ENCODE peak calls at places on chromosomes 5 and 9, in seven cellular contexts. M is tibial artery, J is psoas muscle, S is pancreas, C is fibroblast of lung, W is cardiac muscle cell, H is A549. L is an unnamed sample. For H3K9me3, the result is how much of the 10 kb centered on the place peaks cover.

GRCh38 chr9:136372561-136373299 is 739 bp downstream of the CARD9 start:
- DNase-seq in J (peak), W (peak), C (peak), S (peak), H (no peak), M (peak), L (peak)

GRCh38 chr9:74777136-74777879 is 110.4 kb downstream of the TRPM6 start:
- DNase-seq in H (peak), W (peak), J (peak), C (peak), S (peak), M (peak), L (peak)

GRCh38 chr5:1386274-1386717 is 41.4 kb upstream of the CLPTM1L start:
- DNase-seq in C (peak), J (peak), W (peak), S (peak), H (no peak), M (no peak), L (peak)

GRCh38 chr5:14147210-14147609 is 4.1 kb downstream of the TRIO start:
- DNase-seq in M (no peak), W (no peak), J (no peak), H (no peak), S (no peak), C (no peak), L (no peak)

GRCh38 chr9:114469091-114469853 is 36.0 kb downstream of the WHRN start:
- DNase-seq in S (no peak), C (no peak), W (no peak), M (no peak), H (no peak), J (no peak), L (no peak)

GRCh38 chr5:140011297-140011802 is 31.7 kb downstream of the NRG2 start:
- DNase-seq in S (peak), C (no peak), H (no peak), M (no peak), W (no peak), J (peak), L (no peak)

GRCh38 chr5:154302181-154302580 is 111.6 kb downstream of the GALNT10 start:
- DNase-seq in H (no peak), W (peak), S (peak), J (peak), C (peak), M (peak), L (peak)

GRCh38 chr5:123752576-123752975 is 240.6 kb downstream of the CSNK1G3 start:
- DNase-seq in W (peak), C (peak), M (peak), S (no peak), J (no peak), H (no peak), L (no peak)

GRCh38 chr9:14221119-14221518 is 92.8 kb downstream of the NFIB start:
- DNase-seq in W (no peak), S (no peak), C (no peak), H (no peak), J (no peak), M (no peak), L (no peak)

GRCh38 chr5:112685386-112685785 is 52.3 kb upstream of the APC start:
- DNase-seq in S (no peak), M (no peak), C (no peak), J (no peak), W (no peak), H (no peak), L (no peak)

GRCh38 chr9:17480966-17481365 is 97.9 kb upstream of the SH3GL2 start:
- DNase-seq in M (no peak), W (no peak), C (no peak), S (peak), J (no peak), H (no peak), L (peak)

GRCh38 chr9:110148384-110148783 is 59.6 kb downstream of the C9orf152 start:
- DNase-seq in W (no peak), M (no peak), J (no peak), H (no peak), C (no peak), S (no peak), L (no peak)

GRCh38 chr5:124276166-124276565 is 470.3 kb downstream of the ZNF608 start:
- DNase-seq in M (no peak), C (no peak), W (no peak), J (no peak), S (no peak), H (no peak), L (no peak)

GRCh38 chr5:79508354-79508753 is 5.6 kb downstream of the HOMER1 start:
- DNase-seq in J (no peak), M (no peak), C (no peak), H (no peak), S (no peak), W (no peak), L (no peak)

GRCh38 chr9:70573308-70573707 is 158.9 kb upstream of the KLF9 start:
- DNase-seq in W (no peak), S (no peak), J (no peak), H (no peak), C (no peak), M (no peak), L (no peak)
- H3K27ac ChIP-seq in W (no peak), S (no peak), J (no peak), H (no peak), C (no peak), M (peak), L (no peak)

DNA sequence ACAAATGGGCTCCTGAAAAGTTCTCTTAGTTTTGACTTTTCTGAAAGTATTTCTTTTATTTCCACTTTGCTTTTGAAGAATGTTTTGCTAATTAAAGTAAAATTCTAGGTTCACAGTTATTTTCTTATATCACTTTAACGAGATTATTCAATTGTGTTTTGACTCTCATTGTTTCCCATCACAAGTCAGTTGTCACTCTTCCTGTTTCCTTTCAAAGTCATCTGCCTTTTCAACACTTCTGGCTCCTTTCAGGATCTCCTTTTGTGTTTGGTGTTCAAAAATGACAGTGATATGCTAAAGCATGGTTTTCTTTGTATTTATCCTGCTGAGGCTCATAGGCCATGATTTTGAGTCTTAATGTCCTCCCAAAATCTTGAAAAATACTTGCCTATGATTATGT is 235.4 kb upstream of the TAS2R1 start:
- DNase-seq in W (no peak), S (no peak), J (no peak), H (no peak), C (no peak), M (no peak), L (no peak)
- H3K9me3 ChIP-seq in W (under half), S (under half), J (under half), H (under half), C (under half), M (under half), L (under half)

GRCh38 chr9:113221800-113222481 is 597 bp downstream of the SLC31A1 start:
- DNase-seq in W (no peak), J (no peak), S (peak), C (no peak), M (no peak), H (peak), L (no peak)

GRCh38 chr9:113219186-113219936 is 1.7 kb downstream of the FKBP15 start:
- DNase-seq in C (no peak), H (no peak), S (no peak), J (no peak), M (no peak), W (no peak), L (no peak)

GRCh38 chr9:113221003-113221799 is at the start of the genes FKBP15 and SLC31A1:
- DNase-seq in W (peak), J (peak), S (peak), M (peak), C (peak), H (peak), L (peak)

GRCh38 chr9:113219972-113220371 is 1.1 kb downstream of the FKBP15 start:
- DNase-seq in M (no peak), H (no peak), S (no peak), W (peak), J (no peak), C (peak), L (no peak)

GRCh38 chr9:113220467-113221002 is 542 bp downstream of the FKBP15 start:
- DNase-seq in S (no peak), M (no peak), H (no peak), W (peak), C (peak), J (no peak), L (no peak)
- H3K27ac ChIP-seq in S (peak), M (peak), H (peak), W (peak), C (peak), J (peak), L (peak)

GRCh38 chr9:76734716-76735115 is 29.5 kb upstream of the PCA3 start:
- DNase-seq in C (no peak), W (no peak), J (no peak), H (no peak), S (no peak), M (no peak), L (no peak)

GRCh38 chr9:76729980-76730737 is 34.1 kb upstream of the PCA3 start:
- DNase-seq in M (no peak), S (no peak), J (no peak), C (no peak), H (no peak), W (no peak), L (no peak)

GRCh38 chr9:76732341-76732958 is 31.8 kb upstream of the PCA3 start:
- DNase-seq in C (no peak), M (no peak), S (no peak), W (peak), J (no peak), H (no peak), L (no peak)

GRCh38 chr9:76730795-76731194 is 33.4 kb upstream of the PCA3 start:
- DNase-seq in S (no peak), H (no peak), M (no peak), J (no peak), C (no peak), W (peak), L (no peak)

GRCh38 chr9:76733096-76733495 is 31.1 kb upstream of the PCA3 start:
- DNase-seq in W (no peak), C (no peak), H (no peak), S (no peak), M (no peak), J (no peak), L (no peak)
- H3K9me3 ChIP-seq in W (under half), C (under half), H (under half), S (under half), M (under half), J (under half), L (under half)

GRCh38 chr9:4997196-4997595 is 12.1 kb downstream of the JAK2 start:
- DNase-seq in M (no peak), C (no peak), S (no peak), H (no peak), W (no peak), J (no peak), L (no peak)

GRCh38 chr9:4992872-4993271 is 7.8 kb downstream of the JAK2 start:
- DNase-seq in C (no peak), S (no peak), W (no peak), J (no peak), M (no peak), H (no peak), L (no peak)

GRCh38 chr9:4994166-4994890 is 9.3 kb downstream of the JAK2 start:
- DNase-seq in H (no peak), C (peak), J (no peak), M (no peak), W (no peak), S (no peak), L (no peak)
- H3K27ac ChIP-seq in H (no peak), C (no peak), J (no peak), M (peak), W (no peak), S (no peak), L (no peak)

DNA sequence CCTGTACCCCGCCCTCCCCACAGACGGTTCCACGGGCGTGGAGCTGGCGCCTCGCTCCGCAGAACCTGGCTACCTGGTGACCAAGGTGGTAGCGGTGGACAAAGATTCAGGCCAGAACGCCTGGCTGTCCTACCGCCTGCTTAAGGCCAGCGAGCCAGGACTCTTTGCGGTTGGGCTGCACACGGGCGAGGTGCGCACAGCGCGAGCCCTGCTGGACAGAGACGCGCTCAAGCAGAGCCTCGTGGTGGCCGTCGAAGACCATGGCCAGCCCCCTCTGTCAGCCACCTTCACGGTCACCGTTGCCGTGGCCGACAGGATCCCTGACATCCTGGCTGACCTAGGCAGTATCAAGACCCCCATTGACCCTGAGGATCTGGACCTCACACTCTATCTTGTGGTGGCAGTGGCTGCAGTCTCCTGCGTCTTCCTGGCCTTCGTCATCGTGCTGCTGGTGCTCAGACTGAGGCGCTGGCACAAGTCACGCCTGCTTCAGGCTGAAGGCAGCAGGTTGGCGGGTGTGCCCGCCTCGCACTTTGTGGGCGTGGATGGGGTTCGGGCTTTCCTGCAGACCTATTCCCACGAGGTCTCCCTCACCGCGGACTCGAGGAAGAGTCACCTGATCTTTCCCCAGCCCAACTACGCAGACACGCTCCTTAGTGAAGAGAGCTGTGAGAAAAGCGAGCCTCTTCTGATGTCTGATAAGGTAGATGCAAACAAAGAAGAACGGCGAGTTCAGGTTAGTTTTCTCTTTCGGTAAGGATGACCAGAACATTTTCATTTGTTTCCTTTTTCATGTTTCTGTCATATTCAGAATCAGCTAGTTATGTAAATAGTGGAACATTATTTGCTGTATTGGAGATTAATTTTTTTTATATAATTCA is 2.3 kb downstream of the PCDHGA5 start:
- DNase-seq in W (no peak), M (no peak), H (no peak), S (no peak), C (no peak), J (no peak), L (no peak)
- H3K9me3 ChIP-seq in W (under half), M (half or more), H (under half), S (under half), C (under half), J (under half), L (under half)

GRCh38 chr9:101242651-101243050 is 142.2 kb downstream of the BAAT start:
- DNase-seq in M (no peak), J (no peak), S (no peak), C (no peak), H (no peak), W (no peak), L (no peak)
- H3K27ac ChIP-seq in M (no peak), J (no peak), S (no peak), C (no peak), H (no peak), W (no peak), L (no peak)

GRCh38 chr5:6845856-6846255 is 132.6 kb downstream of the TENT4A start:
- DNase-seq in J (no peak), S (no peak), H (no peak), C (no peak), W (no peak), M (no peak), L (no peak)
- H3K9me3 ChIP-seq in J (under half), S (under half), H (under half), C (under half), W (under half), M (under half), L (under half)

GRCh38 chr9:98128316-98128715 is 9.3 kb upstream of the TRIM14 start:
- DNase-seq in M (no peak), H (no peak), C (no peak), W (no peak), S (no peak), J (no peak), L (peak)
- H3K27ac ChIP-seq in M (no peak), H (no peak), C (no peak), W (no peak), S (no peak), J (no peak), L (no peak)

GRCh38 chr5:19247302-19247701 is 740.7 kb downstream of the CDH18 start:
- DNase-seq in S (no peak), H (no peak), C (no peak), W (no peak), J (no peak), M (no peak), L (no peak)
- H3K9me3 ChIP-seq in S (under half), H (under half), C (under half), W (under half), J (under half), M (under half), L (under half)